ENCODE peak calls at places on chromosome 20, in four cellular contexts. One of them, this sample, is unnamed.

GRCh38 chr20:61993058-61993457 is 72.6 kb downstream of the TAF4 start:
- DNase-seq in bronchial epithelial cell: no peak
- DNase-seq in GM12878: no peak
- DNase-seq in brain microvascular endothelial cell: no peak
- DNase-seq in this sample: no peak

GRCh38 chr20:7094438-7094997 is 327.0 kb downstream of the BMP2 start:
- DNase-seq in bronchial epithelial cell: peak; percentile 65
- DNase-seq in GM12878: no peak
- DNase-seq in brain microvascular endothelial cell: peak; percentile 5
- DNase-seq in this sample: peak; percentile 4

GRCh38 chr20:2858591-2858990 is 14.7 kb upstream of the PTPRA start:
- DNase-seq in bronchial epithelial cell: no peak
- DNase-seq in GM12878: no peak
- DNase-seq in brain microvascular endothelial cell: no peak
- DNase-seq in this sample: peak; percentile 42

GRCh38 chr20:17536944-17537444 is 5.8 kb upstream of the BFSP1 start:
- DNase-seq in bronchial epithelial cell: peak; percentile 68
- DNase-seq in GM12878: no peak
- DNase-seq in brain microvascular endothelial cell: peak; percentile 81
- DNase-seq in this sample: peak; percentile 57

GRCh38 chr20:43029161-43029560 is 160.5 kb downstream of the PTPRT start:
- DNase-seq in bronchial epithelial cell: no peak
- DNase-seq in GM12878: no peak
- DNase-seq in brain microvascular endothelial cell: no peak
- DNase-seq in this sample: no peak

GRCh38 chr20:57810511-57811372 is 100.9 kb upstream of the PMEPA1 start:
- DNase-seq in GM12878: no peak
- DNase-seq in bronchial epithelial cell: peak; percentile 69
- DNase-seq in brain microvascular endothelial cell: no peak
- DNase-seq in this sample: no peak

GRCh38 chr20:17856024-17856564 is 112.5 kb downstream of the SNX5 start:
- DNase-seq in brain microvascular endothelial cell: no peak
- DNase-seq in GM12878: peak; percentile 86
- DNase-seq in bronchial epithelial cell: no peak
- DNase-seq in this sample: no peak

GRCh38 chr20:37669062-37669772 is 24.6 kb upstream of the CTNNBL1 start:
- DNase-seq in GM12878: no peak
- DNase-seq in bronchial epithelial cell: peak; percentile 41
- DNase-seq in brain microvascular endothelial cell: no peak
- DNase-seq in this sample: peak; percentile 32

GRCh38 chr20:52103911-52104545 is 87.6 kb downstream of the ZFP64 start:
- DNase-seq in brain microvascular endothelial cell: peak; percentile 9
- DNase-seq in GM12878: no peak
- DNase-seq in bronchial epithelial cell: no peak
- DNase-seq in this sample: peak; percentile 47

GRCh38 chr20:38745757-38746156 is 2.5 kb upstream of the ACTR5 start:
- DNase-seq in brain microvascular endothelial cell: no peak
- DNase-seq in bronchial epithelial cell: peak; percentile 23
- DNase-seq in GM12878: no peak
- DNase-seq in this sample: no peak

DNA sequence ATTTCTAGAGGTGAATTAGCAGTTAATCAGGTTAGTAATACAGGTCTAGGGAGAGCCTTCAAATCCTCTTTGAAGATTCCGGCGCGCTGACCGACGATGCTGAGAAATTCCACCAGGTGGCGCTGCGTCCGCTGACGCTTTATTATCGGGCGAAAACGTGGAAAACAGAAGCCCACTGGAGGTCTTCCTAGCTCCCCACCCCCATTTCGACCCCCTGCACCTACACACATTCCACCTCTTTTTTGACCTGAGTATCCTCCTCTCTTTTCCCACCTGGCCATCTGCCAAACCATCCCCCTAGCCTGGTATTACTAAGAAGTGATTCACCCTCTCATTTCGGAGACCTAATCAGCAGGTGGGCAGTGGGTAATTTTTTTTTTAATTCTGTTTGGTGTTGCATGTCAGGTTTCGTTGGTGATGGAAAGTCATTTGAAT is 65.4 kb upstream of the RIN2 start:
- DNase-seq in brain microvascular endothelial cell: peak; percentile 40
- DNase-seq in GM12878: no peak
- DNase-seq in bronchial epithelial cell: peak; percentile 57
- DNase-seq in this sample: no peak
- TF ChIP-seq CTCF in brain microvascular endothelial cell: peak; percentile 92
- TF ChIP-seq CTCF in GM12878: peak; percentile 82
- TF ChIP-seq CTCF in bronchial epithelial cell: peak; percentile 87
- TF ChIP-seq CTCF in this sample: peak; percentile 90

GRCh38 chr20:63892402-63892801 is 2.5 kb upstream of the DNAJC5 start:
- DNase-seq in bronchial epithelial cell: no peak
- DNase-seq in GM12878: no peak
- DNase-seq in brain microvascular endothelial cell: no peak
- DNase-seq in this sample: no peak

GRCh38 chr20:63895202-63895885 is 418 bp downstream of the DNAJC5 start:
- DNase-seq in GM12878: no peak
- DNase-seq in bronchial epithelial cell: no peak
- DNase-seq in brain microvascular endothelial cell: no peak
- DNase-seq in this sample: no peak

GRCh38 chr20:63895886-63896135 is 885 bp downstream of the DNAJC5 start:
- DNase-seq in brain microvascular endothelial cell: no peak
- DNase-seq in GM12878: no peak
- DNase-seq in bronchial epithelial cell: peak; percentile 79
- DNase-seq in this sample: peak; percentile 41

GRCh38 chr20:63894358-63895201 is at the start of gene DNAJC5:
- DNase-seq in GM12878: peak; percentile 72
- DNase-seq in brain microvascular endothelial cell: peak; percentile 79
- DNase-seq in bronchial epithelial cell: peak; percentile 72
- DNase-seq in this sample: peak; percentile 91

GRCh38 chr20:63893999-63894357 is 948 bp upstream of the DNAJC5 start:
- DNase-seq in bronchial epithelial cell: no peak
- DNase-seq in brain microvascular endothelial cell: no peak
- DNase-seq in GM12878: no peak
- DNase-seq in this sample: no peak
- H3K4me3 ChIP-seq in bronchial epithelial cell: peak overlapping the region; percentile 58
- H3K4me3 ChIP-seq in brain microvascular endothelial cell: peak overlapping the region; percentile 64
- H3K4me3 ChIP-seq in GM12878: no peak overlapping the region
- H3K4me3 ChIP-seq in this sample: peak overlapping the region; percentile 57

DNA sequence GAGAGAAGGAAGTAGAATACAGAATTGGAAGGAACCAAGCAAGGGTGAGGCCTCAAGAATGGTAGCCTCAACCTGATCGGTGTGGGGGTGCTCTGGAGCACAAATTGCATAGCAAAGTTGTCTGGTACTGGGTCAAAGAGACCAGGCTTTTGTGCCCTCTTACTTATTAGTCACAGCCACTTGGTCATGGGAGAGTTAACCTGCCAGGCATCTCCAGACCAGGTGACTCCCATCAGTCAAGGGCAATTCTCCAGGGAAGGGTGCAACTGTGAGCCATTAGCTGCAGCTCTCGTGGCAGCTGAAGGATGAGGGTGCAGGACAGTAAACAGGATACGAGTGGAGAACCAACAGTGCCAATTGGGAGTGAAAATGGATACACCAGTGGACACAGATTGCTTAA is 47.7 kb upstream of the PLCB4 start:
- DNase-seq in GM12878: no peak
- DNase-seq in brain microvascular endothelial cell: no peak
- DNase-seq in bronchial epithelial cell: no peak
- DNase-seq in this sample: no peak
- TF ChIP-seq CTCF in GM12878: no peak
- TF ChIP-seq CTCF in brain microvascular endothelial cell: no peak
- TF ChIP-seq CTCF in bronchial epithelial cell: no peak
- TF ChIP-seq CTCF in this sample: no peak

GRCh38 chr20:63011798-63012197 is 5.0 kb upstream of the BHLHE23 start:
- DNase-seq in GM12878: peak; percentile 55
- DNase-seq in brain microvascular endothelial cell: no peak
- DNase-seq in bronchial epithelial cell: no peak
- DNase-seq in this sample: no peak

GRCh38 chr20:63008541-63009043 is 1.8 kb upstream of the BHLHE23 start:
- DNase-seq in GM12878: no peak
- DNase-seq in brain microvascular endothelial cell: no peak
- DNase-seq in bronchial epithelial cell: no peak
- DNase-seq in this sample: no peak

GRCh38 chr20:63009044-63009961 is 2.5 kb upstream of the BHLHE23 start:
- DNase-seq in GM12878: peak; percentile 60
- DNase-seq in bronchial epithelial cell: peak; percentile 22
- DNase-seq in brain microvascular endothelial cell: peak; percentile 33
- DNase-seq in this sample: peak; percentile 37

GRCh38 chr20:63007722-63008488 is 1.1 kb upstream of the BHLHE23 start:
- DNase-seq in GM12878: no peak
- DNase-seq in bronchial epithelial cell: no peak
- DNase-seq in brain microvascular endothelial cell: no peak
- DNase-seq in this sample: no peak

GRCh38 chr20:63009988-63010769 is 3.4 kb upstream of the BHLHE23 start:
- DNase-seq in brain microvascular endothelial cell: no peak
- DNase-seq in bronchial epithelial cell: peak; percentile 5
- DNase-seq in GM12878: peak; percentile 97
- DNase-seq in this sample: no peak
- H3K4me3 ChIP-seq in brain microvascular endothelial cell: no peak overlapping the region
- H3K4me3 ChIP-seq in bronchial epithelial cell: no peak overlapping the region
- H3K4me3 ChIP-seq in GM12878: peak overlapping the region; percentile 78
- H3K4me3 ChIP-seq in this sample: no peak overlapping the region

DNA sequence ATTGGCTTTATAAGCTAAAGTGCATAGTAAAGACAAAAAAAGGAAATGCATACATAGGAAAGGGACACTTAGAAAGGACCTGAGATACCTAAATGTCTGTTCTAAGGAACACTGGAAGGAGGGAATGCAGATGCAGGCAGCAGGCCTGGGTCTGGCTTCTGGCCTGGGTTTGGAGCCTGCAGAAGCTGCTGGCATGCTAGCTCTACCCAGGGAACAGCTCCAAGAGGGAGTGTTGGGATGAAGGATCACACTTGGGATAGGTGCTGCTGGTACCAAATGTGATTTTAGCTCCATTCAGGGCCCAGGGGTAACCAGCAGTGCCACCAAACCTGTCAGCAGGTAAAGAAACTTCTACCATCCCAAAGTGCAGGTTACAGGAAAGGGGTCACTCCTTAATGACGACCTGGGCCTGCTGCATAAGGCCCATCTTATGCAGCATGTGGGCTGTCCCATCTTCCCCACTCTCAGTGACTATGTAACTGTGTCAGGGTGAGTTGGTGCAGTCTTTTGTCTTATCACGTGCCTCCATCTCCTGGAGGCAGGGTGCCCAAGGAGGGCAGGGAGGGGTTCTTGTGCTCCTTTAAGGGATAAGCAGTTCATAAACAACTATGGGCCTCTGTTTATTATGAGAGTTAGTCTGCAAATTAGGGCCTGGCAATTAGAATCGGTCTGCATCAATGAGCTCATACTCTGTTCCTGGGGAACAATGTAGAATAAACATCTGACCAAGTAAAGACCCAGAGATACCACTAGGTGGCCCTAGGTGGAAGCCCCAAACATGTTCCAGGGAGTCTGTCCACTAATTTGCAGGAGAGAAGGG is 26.9 kb downstream of the DDX27 start:
- DNase-seq in GM12878: no peak
- DNase-seq in bronchial epithelial cell: peak; percentile 47
- DNase-seq in brain microvascular endothelial cell: peak; percentile 39
- DNase-seq in this sample: peak; percentile 56
- TF ChIP-seq CTCF in GM12878: peak; percentile 76
- TF ChIP-seq CTCF in bronchial epithelial cell: peak; percentile 63
- TF ChIP-seq CTCF in brain microvascular endothelial cell: peak; percentile 83
- TF ChIP-seq CTCF in this sample: peak; percentile 73

GRCh38 chr20:50070361-50070760 is 42.6 kb downstream of the UBE2V1 start:
- DNase-seq in bronchial epithelial cell: no peak
- DNase-seq in GM12878: no peak
- DNase-seq in brain microvascular endothelial cell: no peak
- DNase-seq in this sample: no peak

GRCh38 chr20:50073500-50073899 is 39.5 kb downstream of the UBE2V1 start:
- DNase-seq in GM12878: no peak
- DNase-seq in bronchial epithelial cell: no peak
- DNase-seq in brain microvascular endothelial cell: no peak
- DNase-seq in this sample: no peak

GRCh38 chr20:50067461-50067860 is 45.5 kb downstream of the UBE2V1 start:
- DNase-seq in GM12878: no peak
- DNase-seq in brain microvascular endothelial cell: no peak
- DNase-seq in bronchial epithelial cell: no peak
- DNase-seq in this sample: no peak

GRCh38 chr20:50068041-50068651 is 44.8 kb downstream of the UBE2V1 start:
- DNase-seq in GM12878: no peak
- DNase-seq in bronchial epithelial cell: no peak
- DNase-seq in brain microvascular endothelial cell: no peak
- DNase-seq in this sample: no peak

DNA sequence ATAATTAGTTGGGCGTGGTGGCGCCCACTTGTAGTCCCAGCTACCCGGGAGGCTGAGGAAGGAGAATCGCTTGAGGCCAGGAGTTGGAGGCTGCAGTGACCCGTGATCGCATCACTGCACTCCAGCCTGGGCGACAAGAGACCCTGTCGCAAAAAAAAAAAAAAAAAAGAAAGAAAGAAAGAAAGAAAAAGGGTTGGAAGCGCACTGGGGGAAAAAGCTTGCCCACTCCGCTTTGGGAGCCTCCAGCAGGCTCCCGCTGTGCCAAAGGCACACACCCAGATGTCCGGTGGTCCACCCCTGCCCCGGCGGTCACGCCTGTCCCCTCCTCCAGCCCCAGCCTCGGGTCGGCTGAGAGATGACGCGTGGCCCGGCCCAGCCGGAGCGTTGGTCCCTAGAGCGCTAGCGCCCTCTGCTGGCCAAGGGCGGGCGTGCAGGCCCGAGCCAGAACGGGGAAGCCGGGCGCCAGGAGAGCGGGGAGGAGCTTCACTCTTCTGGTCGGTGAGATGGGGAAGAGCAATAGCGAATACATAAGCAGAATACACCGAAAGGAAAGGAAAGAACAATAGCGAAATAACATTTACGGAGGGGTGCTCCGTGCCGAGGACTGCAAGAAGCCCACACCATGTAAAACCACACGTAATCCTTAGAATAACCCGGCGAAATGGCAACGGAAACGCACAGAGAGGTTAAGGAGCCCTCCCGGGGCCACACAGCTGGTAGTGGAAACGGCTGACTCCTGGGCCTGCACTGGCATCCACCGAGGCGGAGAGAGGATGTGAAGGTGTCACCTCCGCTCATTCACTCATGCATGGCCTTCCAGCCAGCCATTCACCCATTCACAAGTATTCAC is 41.7 kb downstream of the UBE2V1 start:
- DNase-seq in brain microvascular endothelial cell: peak; percentile 63
- DNase-seq in GM12878: no peak
- DNase-seq in bronchial epithelial cell: peak; percentile 53
- DNase-seq in this sample: peak; percentile 91
- H3K4me3 ChIP-seq in brain microvascular endothelial cell: peak overlapping the region; percentile 44
- H3K4me3 ChIP-seq in GM12878: peak overlapping the region; percentile 37
- H3K4me3 ChIP-seq in bronchial epithelial cell: peak overlapping the region; percentile 13
- H3K4me3 ChIP-seq in this sample: peak overlapping the region; percentile 55